ENCODE peak calls at places on chromosomes 12 and 14, in seven cellular contexts. Y is activated T-cell treated with anti-CD3 and anti-CD28 coated beads for 48 hours, K is A172, T is NCI-H1092, S is D341Med, L is NCI-H1105 treated with DMSO at 0.1 percent for 48 hours, Z is HT-29. N is an unnamed sample.

GRCh38 chr12:88638956-88639355 is 58.7 kb upstream of the KITLG start:
- DNase-seq in Y (no peak), K (no peak), T (no peak), S (no peak), L (no peak), Z (no peak), N (no peak)

GRCh38 chr12:6925239-6925542 is 2.6 kb upstream of the ATN1 start:
- DNase-seq in Y (no peak), K (no peak), T (no peak), S (no peak), L (no peak), Z (no peak), N (no peak)

GRCh38 chr14:105865266-105865903 is 339.0 kb downstream of the TMEM121 start:
- DNase-seq in Y (no peak), K (no peak), T (no peak), S (no peak), L (no peak), Z (no peak), N (no peak)

GRCh38 chr12:98185606-98186005 is 329.8 kb upstream of the TMPO start:
- DNase-seq in Y (no peak), K (peak), T (no peak), S (no peak), L (no peak), Z (no peak), N (no peak)

GRCh38 chr12:73210574-73211204 is 938.5 kb downstream of the TRHDE start:
- DNase-seq in Y (no peak), K (no peak), T (no peak), S (no peak), L (peak), Z (no peak), N (no peak)

GRCh38 chr14:73269729-73270651 is 32.7 kb downstream of the PAPLN start:
- DNase-seq in Y (no peak), K (no peak), T (no peak), S (peak), L (peak), Z (no peak), N (no peak)

GRCh38 chr12:79364197-79364596 is 326.6 kb downstream of the PAWR start:
- DNase-seq in Y (no peak), K (peak), T (no peak), S (no peak), L (no peak), Z (no peak), N (no peak)

GRCh38 chr14:31357279-31357678 is 63.1 kb downstream of the HEATR5A start:
- DNase-seq in Y (no peak), K (no peak), T (no peak), S (no peak), L (no peak), Z (no peak), N (no peak)

GRCh38 chr12:12079291-12079690 is 8.6 kb downstream of the BCL2L14 start:
- DNase-seq in Y (no peak), K (no peak), T (no peak), S (no peak), L (no peak), Z (no peak), N (no peak)

GRCh38 chr12:132061641-132062430 is 82.3 kb downstream of the DDX51 start:
- DNase-seq in Y (no peak), K (no peak), T (no peak), S (no peak), L (no peak), Z (no peak), N (no peak)

GRCh38 chr12:90627180-90627896 is 327.6 kb downstream of the CCER1 start:
- DNase-seq in Y (no peak), K (no peak), T (no peak), S (no peak), L (no peak), Z (no peak), N (no peak)

GRCh38 chr12:14473707-14474287 is 93.9 kb downstream of the PLBD1 start:
- DNase-seq in Y (no peak), K (peak), T (no peak), S (no peak), L (peak), Z (peak), N (no peak)

GRCh38 chr14:100761481-100761880 is 34.8 kb downstream of the DLK1 start:
- DNase-seq in Y (no peak), K (peak), T (no peak), S (no peak), L (peak), Z (no peak), N (no peak)

GRCh38 chr12:103392722-103393121 is 103.0 kb downstream of the C12orf42 start:
- DNase-seq in Y (no peak), K (no peak), T (no peak), S (no peak), L (no peak), Z (no peak), N (no peak)

GRCh38 chr14:71753976-71754375 is 178.3 kb upstream of the RGS6 start:
- DNase-seq in Y (no peak), K (no peak), T (no peak), S (no peak), L (no peak), Z (no peak), N (no peak)

GRCh38 chr12:132359971-132360370 is 30.6 kb upstream of the GALNT9 start:
- DNase-seq in Y (no peak), K (no peak), T (no peak), S (no peak), L (no peak), Z (no peak), N (no peak)

GRCh38 chr12:106088246-106089200 is 50.2 kb downstream of the NUAK1 start:
- DNase-seq in Y (no peak), K (no peak), T (no peak), S (no peak), L (no peak), Z (no peak), N (no peak)

GRCh38 chr14:64215978-64216377 is 78.2 kb downstream of the ESR2 start:
- DNase-seq in Y (no peak), K (no peak), T (no peak), S (no peak), L (no peak), Z (no peak), N (no peak)

GRCh38 chr12:82793882-82794281 is 107.2 kb downstream of the TMTC2 start:
- DNase-seq in Y (no peak), K (no peak), T (no peak), S (peak), L (no peak), Z (no peak), N (no peak)

GRCh38 chr14:94239416-94239815 is 53.7 kb downstream of the SERPINA10 start:
- DNase-seq in Y (no peak), K (no peak), T (no peak), S (no peak), L (no peak), Z (no peak), N (no peak)

GRCh38 chr12:3470296-3470695 is 20.7 kb upstream of the PRMT8 start:
- DNase-seq in Y (no peak), K (no peak), T (no peak), S (no peak), L (no peak), Z (no peak), N (no peak)

GRCh38 chr12:102317155-102317554 is 119.5 kb upstream of the PMCH start:
- DNase-seq in Y (no peak), K (no peak), T (no peak), S (no peak), L (no peak), Z (no peak), N (no peak)

GRCh38 chr14:76765461-76765931 is 4.2 kb downstream of the VASH1 start:
- DNase-seq in Y (no peak), K (no peak), T (no peak), S (no peak), L (no peak), Z (no peak), N (no peak)

GRCh38 chr14:76911473-76911872 is 85.3 kb downstream of the LRRC74A start:
- DNase-seq in Y (no peak), K (no peak), T (no peak), S (peak), L (no peak), Z (no peak), N (no peak)

GRCh38 chr12:85979641-85980040 is 105.5 kb downstream of the NTS start:
- DNase-seq in Y (no peak), K (no peak), T (no peak), S (no peak), L (no peak), Z (no peak), N (no peak)

GRCh38 chr12:57342207-57342691 is 88.6 kb downstream of the R3HDM2 start:
- DNase-seq in Y (no peak), K (no peak), T (no peak), S (peak), L (no peak), Z (no peak), N (peak)

N was measured in NCI-H187.